ENCODE peak calls at places on chromosomes 7 and 10, in ten cellular contexts. One of them, this sample, is unnamed.

GRCh38 chr7:153524070-153524601 is 528.1 kb upstream of the DPP6 start:
- DNase-seq in ELR: no peak
- DNase-seq in stimulated activated CD4-positive, alpha-beta T cell treated with anti-CD3 and anti-CD28 coated beads, Interleukin-2, amount 100 ng/mL, for 48 hours: no peak
- DNase-seq in T-cell: no peak
- DNase-seq in prostate gland: no peak
- DNase-seq in adrenal gland: no peak
- DNase-seq in HTR-8/SVneo: no peak
- DNase-seq in stimulated activated CD8-positive, alpha-beta memory T cell treated with anti-CD3 and anti-CD28 coated beads, Interleukin-15, amount 100 ng/mL, for 4 hours: no peak
- DNase-seq in RWPE1: no peak
- DNase-seq in memory B cell: no peak
- DNase-seq in this sample: peak

GRCh38 chr7:39712746-39713145 is 89.4 kb downstream of the RALA start:
- DNase-seq in ELR: no peak
- DNase-seq in stimulated activated CD4-positive, alpha-beta T cell treated with anti-CD3 and anti-CD28 coated beads, Interleukin-2, amount 100 ng/mL, for 48 hours: no peak
- DNase-seq in T-cell: no peak
- DNase-seq in prostate gland: no peak
- DNase-seq in adrenal gland: no peak
- DNase-seq in HTR-8/SVneo: no peak
- DNase-seq in stimulated activated CD8-positive, alpha-beta memory T cell treated with anti-CD3 and anti-CD28 coated beads, Interleukin-15, amount 100 ng/mL, for 4 hours: no peak
- DNase-seq in RWPE1: no peak
- DNase-seq in memory B cell: no peak
- DNase-seq in this sample: no peak

GRCh38 chr10:101110856-101111523 is 20.1 kb upstream of the TLX1 start:
- DNase-seq in ELR: no peak
- DNase-seq in stimulated activated CD4-positive, alpha-beta T cell treated with anti-CD3 and anti-CD28 coated beads, Interleukin-2, amount 100 ng/mL, for 48 hours: no peak
- DNase-seq in T-cell: no peak
- DNase-seq in prostate gland: no peak
- DNase-seq in adrenal gland: no peak
- DNase-seq in HTR-8/SVneo: no peak
- DNase-seq in stimulated activated CD8-positive, alpha-beta memory T cell treated with anti-CD3 and anti-CD28 coated beads, Interleukin-15, amount 100 ng/mL, for 4 hours: no peak
- DNase-seq in RWPE1: peak
- DNase-seq in memory B cell: no peak
- DNase-seq in this sample: no peak

GRCh38 chr7:149071641-149072437 is 18.7 kb downstream of the ZNF786 start:
- DNase-seq in ELR: peak
- DNase-seq in stimulated activated CD4-positive, alpha-beta T cell treated with anti-CD3 and anti-CD28 coated beads, Interleukin-2, amount 100 ng/mL, for 48 hours: peak
- DNase-seq in T-cell: peak
- DNase-seq in prostate gland: no peak
- DNase-seq in adrenal gland: no peak
- DNase-seq in HTR-8/SVneo: no peak
- DNase-seq in stimulated activated CD8-positive, alpha-beta memory T cell treated with anti-CD3 and anti-CD28 coated beads, Interleukin-15, amount 100 ng/mL, for 4 hours: no peak
- DNase-seq in RWPE1: no peak
- DNase-seq in memory B cell: peak
- DNase-seq in this sample: peak

GRCh38 chr7:23970193-23970592 is 260.2 kb downstream of the STK31 start:
- DNase-seq in ELR: no peak
- DNase-seq in stimulated activated CD4-positive, alpha-beta T cell treated with anti-CD3 and anti-CD28 coated beads, Interleukin-2, amount 100 ng/mL, for 48 hours: no peak
- DNase-seq in T-cell: no peak
- DNase-seq in prostate gland: no peak
- DNase-seq in adrenal gland: no peak
- DNase-seq in HTR-8/SVneo: no peak
- DNase-seq in stimulated activated CD8-positive, alpha-beta memory T cell treated with anti-CD3 and anti-CD28 coated beads, Interleukin-15, amount 100 ng/mL, for 4 hours: no peak
- DNase-seq in RWPE1: no peak
- DNase-seq in memory B cell: no peak
- DNase-seq in this sample: no peak

GRCh38 chr10:18713077-18713476 is 53.8 kb downstream of the ARL5B start:
- DNase-seq in ELR: peak
- DNase-seq in stimulated activated CD4-positive, alpha-beta T cell treated with anti-CD3 and anti-CD28 coated beads, Interleukin-2, amount 100 ng/mL, for 48 hours: no peak
- DNase-seq in T-cell: no peak
- DNase-seq in prostate gland: no peak
- DNase-seq in adrenal gland: no peak
- DNase-seq in HTR-8/SVneo: peak
- DNase-seq in stimulated activated CD8-positive, alpha-beta memory T cell treated with anti-CD3 and anti-CD28 coated beads, Interleukin-15, amount 100 ng/mL, for 4 hours: no peak
- DNase-seq in RWPE1: peak
- DNase-seq in memory B cell: no peak
- DNase-seq in this sample: no peak

GRCh38 chr7:157676001-157676400 is 339.2 kb downstream of the DNAJB6 start:
- DNase-seq in ELR: no peak
- DNase-seq in stimulated activated CD4-positive, alpha-beta T cell treated with anti-CD3 and anti-CD28 coated beads, Interleukin-2, amount 100 ng/mL, for 48 hours: no peak
- DNase-seq in T-cell: no peak
- DNase-seq in prostate gland: no peak
- DNase-seq in adrenal gland: peak
- DNase-seq in HTR-8/SVneo: no peak
- DNase-seq in stimulated activated CD8-positive, alpha-beta memory T cell treated with anti-CD3 and anti-CD28 coated beads, Interleukin-15, amount 100 ng/mL, for 4 hours: no peak
- DNase-seq in RWPE1: no peak
- DNase-seq in memory B cell: no peak
- DNase-seq in this sample: peak

GRCh38 chr10:118108194-118109026 is 61.7 kb upstream of the RAB11FIP2 start:
- DNase-seq in ELR: no peak
- DNase-seq in stimulated activated CD4-positive, alpha-beta T cell treated with anti-CD3 and anti-CD28 coated beads, Interleukin-2, amount 100 ng/mL, for 48 hours: no peak
- DNase-seq in T-cell: no peak
- DNase-seq in prostate gland: peak
- DNase-seq in adrenal gland: no peak
- DNase-seq in HTR-8/SVneo: no peak
- DNase-seq in stimulated activated CD8-positive, alpha-beta memory T cell treated with anti-CD3 and anti-CD28 coated beads, Interleukin-15, amount 100 ng/mL, for 4 hours: no peak
- DNase-seq in RWPE1: peak
- DNase-seq in memory B cell: no peak
- DNase-seq in this sample: no peak

GRCh38 chr7:55964802-55965470 is 551 bp downstream of the NIPSNAP2 start:
- DNase-seq in ELR: peak
- DNase-seq in stimulated activated CD4-positive, alpha-beta T cell treated with anti-CD3 and anti-CD28 coated beads, Interleukin-2, amount 100 ng/mL, for 48 hours: peak
- DNase-seq in T-cell: peak
- DNase-seq in prostate gland: peak
- DNase-seq in adrenal gland: peak
- DNase-seq in HTR-8/SVneo: peak
- DNase-seq in stimulated activated CD8-positive, alpha-beta memory T cell treated with anti-CD3 and anti-CD28 coated beads, Interleukin-15, amount 100 ng/mL, for 4 hours: peak
- DNase-seq in RWPE1: peak
- DNase-seq in memory B cell: no peak
- DNase-seq in this sample: peak

GRCh38 chr10:128008521-128009250 is 101.8 kb downstream of the PTPRE start:
- DNase-seq in ELR: no peak
- DNase-seq in stimulated activated CD4-positive, alpha-beta T cell treated with anti-CD3 and anti-CD28 coated beads, Interleukin-2, amount 100 ng/mL, for 48 hours: no peak
- DNase-seq in T-cell: no peak
- DNase-seq in prostate gland: no peak
- DNase-seq in adrenal gland: no peak
- DNase-seq in HTR-8/SVneo: no peak
- DNase-seq in stimulated activated CD8-positive, alpha-beta memory T cell treated with anti-CD3 and anti-CD28 coated beads, Interleukin-15, amount 100 ng/mL, for 4 hours: no peak
- DNase-seq in RWPE1: no peak
- DNase-seq in memory B cell: no peak
- DNase-seq in this sample: no peak

GRCh38 chr10:119205926-119206602 is 1.3 kb upstream of the GRK5 start:
- DNase-seq in ELR: peak
- DNase-seq in stimulated activated CD4-positive, alpha-beta T cell treated with anti-CD3 and anti-CD28 coated beads, Interleukin-2, amount 100 ng/mL, for 48 hours: peak
- DNase-seq in T-cell: peak
- DNase-seq in prostate gland: peak
- DNase-seq in adrenal gland: peak
- DNase-seq in HTR-8/SVneo: no peak
- DNase-seq in stimulated activated CD8-positive, alpha-beta memory T cell treated with anti-CD3 and anti-CD28 coated beads, Interleukin-15, amount 100 ng/mL, for 4 hours: peak
- DNase-seq in RWPE1: no peak
- DNase-seq in memory B cell: no peak
- DNase-seq in this sample: peak

GRCh38 chr10:127046975-127047877 is 142.0 kb downstream of the DOCK1 start:
- DNase-seq in ELR: peak
- DNase-seq in stimulated activated CD4-positive, alpha-beta T cell treated with anti-CD3 and anti-CD28 coated beads, Interleukin-2, amount 100 ng/mL, for 48 hours: no peak
- DNase-seq in T-cell: no peak
- DNase-seq in prostate gland: no peak
- DNase-seq in adrenal gland: no peak
- DNase-seq in HTR-8/SVneo: no peak
- DNase-seq in stimulated activated CD8-positive, alpha-beta memory T cell treated with anti-CD3 and anti-CD28 coated beads, Interleukin-15, amount 100 ng/mL, for 4 hours: no peak
- DNase-seq in RWPE1: no peak
- DNase-seq in memory B cell: no peak
- DNase-seq in this sample: peak

GRCh38 chr10:14571866-14572507 is 202.7 kb downstream of the FAM107B start:
- DNase-seq in ELR: peak
- DNase-seq in stimulated activated CD4-positive, alpha-beta T cell treated with anti-CD3 and anti-CD28 coated beads, Interleukin-2, amount 100 ng/mL, for 48 hours: peak
- DNase-seq in T-cell: peak
- DNase-seq in prostate gland: peak
- DNase-seq in adrenal gland: no peak
- DNase-seq in HTR-8/SVneo: no peak
- DNase-seq in stimulated activated CD8-positive, alpha-beta memory T cell treated with anti-CD3 and anti-CD28 coated beads, Interleukin-15, amount 100 ng/mL, for 4 hours: no peak
- DNase-seq in RWPE1: peak
- DNase-seq in memory B cell: peak
- DNase-seq in this sample: peak

GRCh38 chr7:158952776-158953175 is 96.4 kb downstream of the DYNC2I1 start:
- DNase-seq in ELR: no peak
- DNase-seq in stimulated activated CD4-positive, alpha-beta T cell treated with anti-CD3 and anti-CD28 coated beads, Interleukin-2, amount 100 ng/mL, for 48 hours: no peak
- DNase-seq in T-cell: no peak
- DNase-seq in prostate gland: no peak
- DNase-seq in adrenal gland: no peak
- DNase-seq in HTR-8/SVneo: no peak
- DNase-seq in stimulated activated CD8-positive, alpha-beta memory T cell treated with anti-CD3 and anti-CD28 coated beads, Interleukin-15, amount 100 ng/mL, for 4 hours: no peak
- DNase-seq in RWPE1: no peak
- DNase-seq in memory B cell: no peak
- DNase-seq in this sample: no peak

GRCh38 chr7:101140339-101140699 is 13.4 kb downstream of the SERPINE1 start:
- DNase-seq in ELR: no peak
- DNase-seq in stimulated activated CD4-positive, alpha-beta T cell treated with anti-CD3 and anti-CD28 coated beads, Interleukin-2, amount 100 ng/mL, for 48 hours: no peak
- DNase-seq in T-cell: no peak
- DNase-seq in prostate gland: no peak
- DNase-seq in adrenal gland: no peak
- DNase-seq in HTR-8/SVneo: no peak
- DNase-seq in stimulated activated CD8-positive, alpha-beta memory T cell treated with anti-CD3 and anti-CD28 coated beads, Interleukin-15, amount 100 ng/mL, for 4 hours: no peak
- DNase-seq in RWPE1: no peak
- DNase-seq in memory B cell: no peak
- DNase-seq in this sample: no peak

GRCh38 chr7:34165927-34166550 is 260.7 kb downstream of the BMPER start:
- DNase-seq in ELR: peak
- DNase-seq in stimulated activated CD4-positive, alpha-beta T cell treated with anti-CD3 and anti-CD28 coated beads, Interleukin-2, amount 100 ng/mL, for 48 hours: no peak
- DNase-seq in T-cell: no peak
- DNase-seq in prostate gland: no peak
- DNase-seq in adrenal gland: no peak
- DNase-seq in HTR-8/SVneo: peak
- DNase-seq in stimulated activated CD8-positive, alpha-beta memory T cell treated with anti-CD3 and anti-CD28 coated beads, Interleukin-15, amount 100 ng/mL, for 4 hours: no peak
- DNase-seq in RWPE1: no peak
- DNase-seq in memory B cell: no peak
- DNase-seq in this sample: no peak

GRCh38 chr10:31101123-31101522 is 69.5 kb upstream of the ZNF438 start:
- DNase-seq in ELR: peak
- DNase-seq in stimulated activated CD4-positive, alpha-beta T cell treated with anti-CD3 and anti-CD28 coated beads, Interleukin-2, amount 100 ng/mL, for 48 hours: peak
- DNase-seq in T-cell: no peak
- DNase-seq in prostate gland: no peak
- DNase-seq in adrenal gland: no peak
- DNase-seq in HTR-8/SVneo: peak
- DNase-seq in stimulated activated CD8-positive, alpha-beta memory T cell treated with anti-CD3 and anti-CD28 coated beads, Interleukin-15, amount 100 ng/mL, for 4 hours: peak
- DNase-seq in RWPE1: peak
- DNase-seq in memory B cell: no peak
- DNase-seq in this sample: no peak

GRCh38 chr7:5590596-5591546 is 167.2 kb upstream of the TNRC18 start:
- DNase-seq in ELR: no peak
- DNase-seq in stimulated activated CD4-positive, alpha-beta T cell treated with anti-CD3 and anti-CD28 coated beads, Interleukin-2, amount 100 ng/mL, for 48 hours: no peak
- DNase-seq in T-cell: no peak
- DNase-seq in prostate gland: no peak
- DNase-seq in adrenal gland: no peak
- DNase-seq in HTR-8/SVneo: no peak
- DNase-seq in stimulated activated CD8-positive, alpha-beta memory T cell treated with anti-CD3 and anti-CD28 coated beads, Interleukin-15, amount 100 ng/mL, for 4 hours: no peak
- DNase-seq in RWPE1: no peak
- DNase-seq in memory B cell: no peak
- DNase-seq in this sample: no peak

GRCh38 chr7:138729444-138729843 is 28.3 kb upstream of the SVOPL start:
- DNase-seq in ELR: no peak
- DNase-seq in stimulated activated CD4-positive, alpha-beta T cell treated with anti-CD3 and anti-CD28 coated beads, Interleukin-2, amount 100 ng/mL, for 48 hours: no peak
- DNase-seq in T-cell: no peak
- DNase-seq in prostate gland: no peak
- DNase-seq in adrenal gland: no peak
- DNase-seq in HTR-8/SVneo: no peak
- DNase-seq in stimulated activated CD8-positive, alpha-beta memory T cell treated with anti-CD3 and anti-CD28 coated beads, Interleukin-15, amount 100 ng/mL, for 4 hours: no peak
- DNase-seq in RWPE1: no peak
- DNase-seq in memory B cell: no peak
- DNase-seq in this sample: no peak

GRCh38 chr10:132910901-132911711 is 31.3 kb downstream of the CFAP46 start:
- DNase-seq in ELR: peak
- DNase-seq in stimulated activated CD4-positive, alpha-beta T cell treated with anti-CD3 and anti-CD28 coated beads, Interleukin-2, amount 100 ng/mL, for 48 hours: no peak
- DNase-seq in T-cell: no peak
- DNase-seq in prostate gland: no peak
- DNase-seq in adrenal gland: no peak
- DNase-seq in HTR-8/SVneo: no peak
- DNase-seq in stimulated activated CD8-positive, alpha-beta memory T cell treated with anti-CD3 and anti-CD28 coated beads, Interleukin-15, amount 100 ng/mL, for 4 hours: no peak
- DNase-seq in RWPE1: no peak
- DNase-seq in memory B cell: no peak
- DNase-seq in this sample: no peak

GRCh38 chr7:115476666-115477065 is 553.9 kb downstream of the TFEC start:
- DNase-seq in ELR: peak
- DNase-seq in stimulated activated CD4-positive, alpha-beta T cell treated with anti-CD3 and anti-CD28 coated beads, Interleukin-2, amount 100 ng/mL, for 48 hours: no peak
- DNase-seq in T-cell: no peak
- DNase-seq in prostate gland: no peak
- DNase-seq in adrenal gland: no peak
- DNase-seq in HTR-8/SVneo: no peak
- DNase-seq in stimulated activated CD8-positive, alpha-beta memory T cell treated with anti-CD3 and anti-CD28 coated beads, Interleukin-15, amount 100 ng/mL, for 4 hours: no peak
- DNase-seq in RWPE1: no peak
- DNase-seq in memory B cell: no peak
- DNase-seq in this sample: peak

GRCh38 chr7:32074787-32075570 is 4.8 kb upstream of the PDE1C start:
- DNase-seq in ELR: no peak
- DNase-seq in stimulated activated CD4-positive, alpha-beta T cell treated with anti-CD3 and anti-CD28 coated beads, Interleukin-2, amount 100 ng/mL, for 48 hours: no peak
- DNase-seq in T-cell: no peak
- DNase-seq in prostate gland: no peak
- DNase-seq in adrenal gland: no peak
- DNase-seq in HTR-8/SVneo: no peak
- DNase-seq in stimulated activated CD8-positive, alpha-beta memory T cell treated with anti-CD3 and anti-CD28 coated beads, Interleukin-15, amount 100 ng/mL, for 4 hours: no peak
- DNase-seq in RWPE1: no peak
- DNase-seq in memory B cell: no peak
- DNase-seq in this sample: no peak